ENCODE peak calls at places on chromosomes 4 and X, in four cellular contexts. One of them, this sample, is unnamed.

GRCh38 chrX:11435568-11435967 is 142.4 kb downstream of the AMELX start:
- DNase-seq in PC-9: no peak
- DNase-seq in ascending aorta: no peak
- DNase-seq in heart right ventricle: no peak
- DNase-seq in this sample: no peak

GRCh38 chrX:51494409-51494808 is 2.0 kb downstream of the NUDT11 start:
- DNase-seq in PC-9: no peak
- DNase-seq in ascending aorta: no peak
- DNase-seq in heart right ventricle: no peak
- DNase-seq in this sample: no peak

GRCh38 chrX:31459361-31459760 is 387.5 kb upstream of the FTHL17 start:
- DNase-seq in ascending aorta: no peak
- DNase-seq in PC-9: no peak
- DNase-seq in heart right ventricle: no peak
- DNase-seq in this sample: no peak

GRCh38 chr4:147987252-147987651 is 255.4 kb downstream of the ARHGAP10 start:
- DNase-seq in ascending aorta: no peak
- DNase-seq in PC-9: no peak
- DNase-seq in heart right ventricle: no peak
- DNase-seq in this sample: no peak

GRCh38 chrX:112820364-112821308 is 20.0 kb downstream of the AMOT start:
- DNase-seq in ascending aorta: no peak
- DNase-seq in heart right ventricle: no peak
- DNase-seq in PC-9: peak; percentile 94
- DNase-seq in this sample: no peak

GRCh38 chrX:149631293-149632165 is at the start of gene TMEM185A:
- DNase-seq in heart right ventricle: peak; percentile 70
- DNase-seq in PC-9: peak; percentile 55
- DNase-seq in ascending aorta: peak; percentile 78
- DNase-seq in this sample: peak; percentile 80

GRCh38 chr4:157014621-157015591 is 43.3 kb upstream of the PDGFC start:
- DNase-seq in ascending aorta: no peak
- DNase-seq in PC-9: peak; percentile 50
- DNase-seq in heart right ventricle: no peak
- DNase-seq in this sample: no peak

GRCh38 chrX:7706032-7706431 is 136.9 kb upstream of the VCX start:
- DNase-seq in ascending aorta: no peak
- DNase-seq in PC-9: no peak
- DNase-seq in heart right ventricle: no peak
- DNase-seq in this sample: no peak

GRCh38 chrX:130047416-130047815 is 62.9 kb downstream of the ELF4 start:
- DNase-seq in heart right ventricle: no peak
- DNase-seq in ascending aorta: no peak
- DNase-seq in PC-9: no peak
- DNase-seq in this sample: no peak

GRCh38 chr4:95304898-95305297 is 243.9 kb downstream of the UNC5C start:
- DNase-seq in heart right ventricle: no peak
- DNase-seq in PC-9: peak; percentile 78
- DNase-seq in ascending aorta: no peak
- DNase-seq in this sample: no peak

GRCh38 chr4:6555519-6555918 is 19.5 kb upstream of the MAN2B2 start:
- DNase-seq in PC-9: no peak
- DNase-seq in heart right ventricle: no peak
- DNase-seq in ascending aorta: no peak
- DNase-seq in this sample: no peak

GRCh38 chr4:98828801-98829200 is 100.1 kb downstream of the EIF4E start:
- DNase-seq in PC-9: peak; percentile 52
- DNase-seq in heart right ventricle: no peak
- DNase-seq in ascending aorta: no peak
- DNase-seq in this sample: peak; percentile 4

GRCh38 chr4:156596026-156596425 is 375.6 kb downstream of the PDGFC start:
- DNase-seq in PC-9: no peak
- DNase-seq in ascending aorta: no peak
- DNase-seq in heart right ventricle: no peak
- DNase-seq in this sample: no peak

GRCh38 chr4:3291411-3291968 is 1.3 kb upstream of the RGS12 start:
- DNase-seq in PC-9: peak; percentile 77
- DNase-seq in ascending aorta: peak; percentile 71
- DNase-seq in heart right ventricle: no peak
- DNase-seq in this sample: no peak

GRCh38 chrX:68945603-68946228 is 116.9 kb downstream of the EFNB1 start:
- DNase-seq in heart right ventricle: no peak
- DNase-seq in ascending aorta: peak; percentile 60
- DNase-seq in PC-9: no peak
- DNase-seq in this sample: peak; percentile 17

GRCh38 chr4:84051728-84052127 is 447.4 kb downstream of the NKX6-1 start:
- DNase-seq in heart right ventricle: no peak
- DNase-seq in ascending aorta: no peak
- DNase-seq in PC-9: no peak
- DNase-seq in this sample: no peak

GRCh38 chrX:11261260-11261659 is 32.0 kb upstream of the AMELX start:
- DNase-seq in heart right ventricle: no peak
- DNase-seq in ascending aorta: no peak
- DNase-seq in PC-9: no peak
- DNase-seq in this sample: no peak

GRCh38 chr4:165810726-165811125 is 62.3 kb upstream of the TLL1 start:
- DNase-seq in PC-9: no peak
- DNase-seq in heart right ventricle: no peak
- DNase-seq in ascending aorta: no peak
- DNase-seq in this sample: no peak

GRCh38 chrX:119989905-119990408 is 46.4 kb upstream of the NKAP start:
- DNase-seq in PC-9: no peak
- DNase-seq in ascending aorta: no peak
- DNase-seq in heart right ventricle: no peak
- DNase-seq in this sample: no peak

GRCh38 chr4:145938618-145939177 is at the start of gene ZNF827:
- DNase-seq in PC-9: peak; percentile 57
- DNase-seq in ascending aorta: peak; percentile 75
- DNase-seq in heart right ventricle: peak; percentile 71
- DNase-seq in this sample: peak; percentile 58

GRCh38 chr4:128521634-128522253 is 234.1 kb upstream of the PGRMC2 start:
- DNase-seq in PC-9: no peak
- DNase-seq in ascending aorta: no peak
- DNase-seq in heart right ventricle: no peak
- DNase-seq in this sample: no peak

GRCh38 chr4:2947926-2948325 is 15.3 kb downstream of the NOP14 start:
- DNase-seq in heart right ventricle: peak; percentile 56
- DNase-seq in PC-9: no peak
- DNase-seq in ascending aorta: no peak
- DNase-seq in this sample: no peak

GRCh38 chrX:40068048-40068447 is 29.7 kb downstream of the BCOR start:
- DNase-seq in ascending aorta: no peak
- DNase-seq in PC-9: no peak
- DNase-seq in heart right ventricle: no peak
- DNase-seq in this sample: no peak

GRCh38 chrX:133085785-133086184 is 11.1 kb downstream of the USP26 start:
- DNase-seq in PC-9: peak; percentile 79
- DNase-seq in heart right ventricle: no peak
- DNase-seq in ascending aorta: no peak
- DNase-seq in this sample: no peak

GRCh38 chr4:172770787-172771186 is 397.8 kb upstream of the GALNT7 start:
- DNase-seq in PC-9: no peak
- DNase-seq in ascending aorta: no peak
- DNase-seq in heart right ventricle: no peak
- DNase-seq in this sample: no peak

GRCh38 chr4:182102576-182102975 is 140.6 kb upstream of the TENM3 start:
- DNase-seq in ascending aorta: no peak
- DNase-seq in PC-9: no peak
- DNase-seq in heart right ventricle: no peak
- DNase-seq in this sample: no peak

GRCh38 chr4:82599336-82599735 is 37.5 kb upstream of the TMEM150C start:
- DNase-seq in PC-9: no peak
- DNase-seq in ascending aorta: no peak
- DNase-seq in heart right ventricle: no peak
- DNase-seq in this sample: peak; percentile 31

GRCh38 chr4:112889619-112890294 is 159.7 kb upstream of the ANK2 start:
- DNase-seq in ascending aorta: no peak
- DNase-seq in heart right ventricle: no peak
- DNase-seq in PC-9: no peak
- DNase-seq in this sample: no peak

GRCh38 chrX:103329991-103330390 is at the start of gene TCEAL7:
- DNase-seq in ascending aorta: no peak
- DNase-seq in PC-9: no peak
- DNase-seq in heart right ventricle: peak; percentile 32
- DNase-seq in this sample: peak; percentile 43

GRCh38 chr4:53935780-53936179 is 128.6 kb downstream of the CHIC2 start:
- DNase-seq in PC-9: peak; percentile 58
- DNase-seq in heart right ventricle: no peak
- DNase-seq in ascending aorta: no peak
- DNase-seq in this sample: no peak

GRCh38 chr4:25484243-25484721 is 107.2 kb downstream of the ANAPC4 start:
- DNase-seq in ascending aorta: no peak
- DNase-seq in PC-9: peak; percentile 39
- DNase-seq in heart right ventricle: no peak
- DNase-seq in this sample: no peak

GRCh38 chrX:45771114-45771513 is 570.4 kb upstream of the DIPK2B start:
- DNase-seq in PC-9: peak; percentile 83
- DNase-seq in ascending aorta: peak; percentile 79
- DNase-seq in heart right ventricle: peak; percentile 5
- DNase-seq in this sample: no peak

GRCh38 chr4:76692761-76693160 is 205.2 kb downstream of the SOWAHB start:
- DNase-seq in ascending aorta: no peak
- DNase-seq in heart right ventricle: no peak
- DNase-seq in PC-9: no peak
- DNase-seq in this sample: no peak

GRCh38 chr4:76690906-76691275 is 207.1 kb downstream of the SOWAHB start:
- DNase-seq in ascending aorta: no peak
- DNase-seq in heart right ventricle: no peak
- DNase-seq in PC-9: no peak
- DNase-seq in this sample: no peak

GRCh38 chr4:76694056-76694455 is 203.9 kb downstream of the SOWAHB start:
- DNase-seq in ascending aorta: no peak
- DNase-seq in heart right ventricle: no peak
- DNase-seq in PC-9: no peak
- DNase-seq in this sample: no peak

GRCh38 chr4:76690091-76690905 is 207.6 kb downstream of the SOWAHB start:
- DNase-seq in heart right ventricle: no peak
- DNase-seq in PC-9: no peak
- DNase-seq in ascending aorta: no peak
- DNase-seq in this sample: peak; percentile 74

GRCh38 chr4:76691767-76692689 is 205.9 kb downstream of the SOWAHB start:
- DNase-seq in PC-9: no peak
- DNase-seq in heart right ventricle: no peak
- DNase-seq in ascending aorta: no peak
- DNase-seq in this sample: no peak
- H3K4me1 ChIP-seq in PC-9: peaks cover 48% of the 10 kb centered on the region
- H3K4me1 ChIP-seq in heart right ventricle: peaks cover 28% of the 10 kb centered on the region
- H3K4me1 ChIP-seq in ascending aorta: peaks cover 46% of the 10 kb centered on the region
- H3K4me1 ChIP-seq in this sample: peaks cover 18% of the 10 kb centered on the region

DNA sequence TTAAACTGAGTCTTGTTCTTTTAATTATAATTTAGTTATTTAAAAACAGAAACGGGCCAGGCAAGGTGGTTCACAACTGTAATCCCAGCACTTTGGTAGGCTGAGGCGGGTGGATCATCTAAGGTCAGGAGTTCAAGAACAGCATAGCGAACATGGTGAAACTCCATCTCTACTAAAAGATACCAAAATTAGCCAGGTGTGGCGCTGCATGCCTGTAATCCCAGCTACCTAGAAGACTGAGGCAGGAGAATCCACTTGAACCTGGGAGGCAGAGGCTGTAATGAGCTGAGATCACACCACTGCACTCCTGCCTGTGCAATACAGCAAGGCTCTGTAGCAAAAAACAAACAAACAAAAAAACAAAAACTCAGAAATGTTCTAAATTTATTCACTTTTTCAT is 852.9 kb downstream of the TECRL start:
- DNase-seq in ascending aorta: no peak
- DNase-seq in PC-9: no peak
- DNase-seq in heart right ventricle: no peak
- DNase-seq in this sample: no peak
- TF ChIP-seq CTCF in ascending aorta: no peak
- TF ChIP-seq CTCF in PC-9: no peak
- TF ChIP-seq CTCF in heart right ventricle: no peak
- TF ChIP-seq CTCF in this sample: peak; percentile 13

DNA sequence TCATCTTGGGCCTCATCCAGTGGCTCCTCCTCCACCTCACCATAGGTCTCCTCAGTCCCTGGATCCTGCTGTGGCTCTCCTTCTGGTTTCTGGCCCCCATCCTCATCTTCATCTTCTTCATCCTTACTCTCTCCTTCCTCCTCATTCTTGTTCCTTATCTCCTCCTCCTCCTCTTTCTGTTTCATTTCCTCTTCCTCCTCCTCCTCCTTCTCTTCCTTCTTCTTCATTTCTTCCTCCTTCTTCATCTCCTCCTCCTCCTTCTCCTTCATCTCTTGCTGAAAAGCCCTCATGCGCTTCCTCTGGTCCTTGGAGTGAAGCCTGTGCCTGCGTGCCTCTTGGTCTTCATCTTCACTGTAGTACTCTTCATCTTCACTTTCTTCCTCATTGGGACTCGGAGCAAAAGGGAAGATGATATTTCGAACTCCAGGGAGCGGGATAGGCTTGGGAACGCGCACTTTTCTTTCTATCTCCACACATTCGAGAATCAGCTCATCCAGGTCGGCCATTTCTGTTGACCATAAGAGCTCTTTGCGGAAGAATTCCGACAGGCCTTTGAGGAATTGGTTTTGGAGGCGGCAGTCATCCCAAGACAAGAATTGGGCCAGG is 1.5 kb downstream of the RTL5 start:
- DNase-seq in ascending aorta: no peak
- DNase-seq in heart right ventricle: no peak
- DNase-seq in PC-9: no peak
- DNase-seq in this sample: no peak
- H3K4me3 ChIP-seq in ascending aorta: peak overlapping the region; percentile 61
- H3K4me3 ChIP-seq in heart right ventricle: no peak overlapping the region
- H3K4me3 ChIP-seq in PC-9: no peak overlapping the region
- H3K4me3 ChIP-seq in this sample: peak overlapping the region; percentile 74

DNA sequence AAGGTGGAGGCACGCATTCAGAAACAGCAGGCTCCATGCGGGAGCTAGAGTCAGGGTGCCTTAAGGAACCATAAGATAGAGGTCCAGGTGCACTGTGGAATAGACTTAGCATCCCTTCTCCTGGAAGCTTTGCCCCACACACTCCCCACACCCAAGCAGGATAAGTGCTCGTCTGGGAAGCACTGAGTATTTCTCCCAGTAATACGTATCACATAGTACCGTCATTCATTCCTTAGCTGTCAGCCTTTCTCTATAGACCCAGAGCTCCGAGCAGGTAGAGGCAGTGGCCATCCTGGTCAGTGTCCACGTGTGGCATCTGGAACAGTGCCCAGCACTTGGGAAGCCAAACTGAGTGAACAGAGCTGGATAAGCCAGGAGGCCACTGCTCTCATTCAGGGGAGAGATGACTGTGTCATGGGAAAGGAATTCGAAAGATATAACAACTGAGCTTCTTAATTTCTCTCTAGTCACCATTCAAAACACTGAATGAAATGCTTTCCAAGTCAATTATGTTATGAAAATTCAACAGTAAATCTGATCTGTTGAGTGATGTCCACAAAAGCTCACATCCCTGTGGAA is 9.9 kb downstream of the APBB2 start:
- DNase-seq in PC-9: peak; percentile 64
- DNase-seq in ascending aorta: no peak
- DNase-seq in heart right ventricle: peak; percentile 66
- DNase-seq in this sample: no peak
- H3K4me1 ChIP-seq in PC-9: peaks cover 12% of the 10 kb centered on the region
- H3K4me1 ChIP-seq in ascending aorta: peaks cover 59% of the 10 kb centered on the region
- H3K4me1 ChIP-seq in heart right ventricle: peaks cover 99% of the 10 kb centered on the region
- H3K4me1 ChIP-seq in this sample: no peaks in the 10 kb centered on the region

This sample was measured in BE2C.